ENCODE peak calls at places on chromosomes 5 and 9, in seven cellular contexts. N is activated T-cell treated with anti-CD3 and anti-CD28 coated beads for 1 hour; Y is NCI-H1092 treated with DMSO at 0.1 percent for 48 hours; G is DMS153; O is NCI-H774; P is effector CD8-positive, alpha-beta T cell; J is ELF-1. A is an unnamed sample.

GRCh38 chr5:129014185-129014584 is 48.9 kb downstream of the SLC27A6 start:
- DNase-seq in G (no peak), P (no peak), Y (no peak), J (no peak), N (no peak), O (no peak), A (no peak)

GRCh38 chr5:139204196-139204595 is 6.0 kb upstream of the SIL1 start:
- DNase-seq in P (no peak), O (no peak), Y (no peak), J (no peak), G (no peak), N (no peak), A (no peak)

GRCh38 chr9:1490341-1491115 is 440.4 kb downstream of the DMRT2 start:
- DNase-seq in N (no peak), G (no peak), O (no peak), Y (no peak), P (no peak), J (no peak), A (no peak)

GRCh38 chr5:129244478-129244877 is 149.9 kb downstream of the ISOC1 start:
- DNase-seq in G (no peak), P (no peak), J (no peak), Y (no peak), O (no peak), N (no peak), A (no peak)

GRCh38 chr5:16975950-16976624 is 40.0 kb upstream of the MYO10 start:
- DNase-seq in Y (no peak), G (no peak), P (no peak), N (no peak), O (no peak), J (no peak), A (no peak)

GRCh38 chr5:74576941-74577456 is 63.5 kb downstream of the ENC1 start:
- DNase-seq in Y (no peak), P (no peak), G (no peak), J (peak; percentile 76), N (no peak), O (no peak), A (no peak)

GRCh38 chr5:58469895-58470294 is 10.0 kb upstream of the PLK2 start:
- DNase-seq in G (no peak), O (no peak), N (no peak), P (no peak), J (no peak), Y (no peak), A (no peak)

GRCh38 chr9:106800691-106801090 is 62.3 kb upstream of the ZNF462 start:
- DNase-seq in N (no peak), J (no peak), P (no peak), O (no peak), Y (no peak), G (no peak), A (no peak)

GRCh38 chr9:74755999-74756398 is 131.7 kb downstream of the TRPM6 start:
- DNase-seq in J (no peak), Y (no peak), G (no peak), P (no peak), O (no peak), N (no peak), A (no peak)

GRCh38 chr5:99795026-99795425 is 740.1 kb upstream of the FAM174A start:
- DNase-seq in N (no peak), Y (no peak), O (peak; percentile 19), P (no peak), J (no peak), G (no peak), A (no peak)

GRCh38 chr5:140312067-140312790 is 9.3 kb upstream of the PFDN1 start:
- DNase-seq in G (no peak), N (no peak), P (no peak), O (no peak), J (no peak), Y (no peak), A (no peak)

GRCh38 chr5:9046756-9047481 is 499.0 kb downstream of the SEMA5A start:
- DNase-seq in P (no peak), Y (no peak), O (no peak), N (no peak), J (no peak), G (no peak), A (no peak)

GRCh38 chr5:178287791-178288105 is 55.1 kb upstream of the PHYKPL start:
- DNase-seq in G (no peak), Y (no peak), O (no peak), N (no peak), J (no peak), P (no peak), A (no peak)

GRCh38 chr9:23938908-23939307 is 112.9 kb upstream of the ELAVL2 start:
- DNase-seq in J (no peak), O (no peak), N (no peak), Y (peak; percentile 3), G (no peak), P (no peak), A (no peak)